ENCODE peak calls at places on chromosomes 11 and 22, in ten cellular contexts. G is Kasumi-1; H is stimulated activated CD4-positive, alpha-beta T cell treated with anti-CD3 and anti-CD28 coated beads, Interleukin-1b, Interleukin-23, amount 100 ng/mL, for 24 hours; K is activated effector memory CD4-positive, alpha-beta T cell treated with Interleukin-2 at 50 U/mL for 16 hours; M is T-helper 2 cell; C is NCI-H1092 treated with DMSO at 0.1 percent for 48 hours; B is NCI-H226; V is EL; S is NCI-H82; E is CD8-positive, alpha-beta memory T cell. L is an unnamed sample.

GRCh38 chr22:24695958-24696511 is 78.5 kb downstream of the PIWIL3 start:
- DNase-seq in M (no peak), S (no peak), G (no peak), E (no peak), V (peak), C (no peak), H (no peak), B (peak), K (no peak), L (no peak)

GRCh38 chr11:32343325-32344008 is 91.9 kb downstream of the WT1 start:
- DNase-seq in E (no peak), S (no peak), K (no peak), H (no peak), V (no peak), M (peak), B (no peak), G (peak), C (no peak), L (no peak)

GRCh38 chr11:130699561-130699960 is 216.7 kb downstream of the SNX19 start:
- DNase-seq in G (no peak), K (no peak), V (no peak), S (no peak), H (no peak), E (no peak), B (no peak), M (no peak), C (no peak), L (no peak)

GRCh38 chr11:28834877-28835276 is 726.7 kb downstream of the METTL15 start:
- DNase-seq in V (peak), H (no peak), S (peak), E (no peak), C (no peak), B (peak), K (no peak), M (no peak), G (no peak), L (no peak)

GRCh38 chr11:72058416-72059034 is 21.8 kb downstream of the NUMA1 start:
- DNase-seq in B (no peak), M (no peak), K (no peak), V (peak), S (no peak), H (no peak), E (no peak), C (no peak), G (no peak), L (no peak)

GRCh38 chr22:32764330-32765116 is 37.0 kb upstream of the TIMP3 start:
- DNase-seq in E (no peak), G (no peak), B (no peak), K (no peak), H (no peak), V (peak), S (peak), M (no peak), C (no peak), L (peak)

GRCh38 chr11:28666632-28667031 is 558.4 kb downstream of the METTL15 start:
- DNase-seq in B (no peak), M (no peak), V (no peak), G (no peak), E (no peak), H (no peak), S (no peak), C (no peak), K (no peak), L (no peak)

GRCh38 chr22:44440224-44441160 is 57.5 kb downstream of the RTL6 start:
- DNase-seq in S (no peak), C (no peak), E (no peak), M (no peak), H (no peak), G (no peak), K (no peak), B (no peak), V (no peak), L (no peak)

GRCh38 chr11:33329705-33330329 is 72.6 kb downstream of the HIPK3 start:
- DNase-seq in K (peak), E (peak), V (peak), C (peak), B (peak), S (peak), M (peak), H (peak), G (peak), L (peak)

GRCh38 chr11:22163394-22163797 is 29.5 kb upstream of the ANO5 start:
- DNase-seq in E (no peak), H (no peak), B (no peak), G (peak), C (no peak), M (peak), S (no peak), V (no peak), K (no peak), L (no peak)

GRCh38 chr11:34318111-34319037 is 39.4 kb downstream of the ABTB2 start:
- DNase-seq in K (no peak), S (no peak), E (no peak), H (no peak), M (no peak), G (no peak), B (peak), V (peak), C (no peak), L (no peak)

GRCh38 chr11:75263944-75264349 is 23.4 kb downstream of the TPBGL start:
- DNase-seq in B (no peak), M (no peak), H (no peak), V (no peak), C (no peak), E (no peak), S (no peak), G (no peak), K (no peak), L (no peak)

GRCh38 chr22:29043906-29044575 is 17.6 kb downstream of the C22orf31 start:
- DNase-seq in H (no peak), B (no peak), E (no peak), S (no peak), M (no peak), K (no peak), V (peak), G (no peak), C (no peak), L (no peak)

GRCh38 chr22:47160781-47161520 is 398.5 kb downstream of the TBC1D22A start:
- DNase-seq in K (no peak), H (no peak), E (no peak), V (no peak), B (no peak), G (no peak), M (no peak), S (no peak), C (no peak), L (no peak)

GRCh38 chr22:37248251-37248650 is 4.2 kb upstream of the RAC2 start:
- DNase-seq in B (no peak), C (no peak), V (no peak), K (no peak), H (no peak), M (no peak), G (no peak), S (no peak), E (no peak), L (no peak)

GRCh38 chr22:21861290-21861848 is 6.1 kb downstream of the MAPK1 start:
- DNase-seq in V (no peak), G (no peak), S (no peak), E (no peak), C (no peak), B (no peak), K (no peak), M (no peak), H (no peak), L (no peak)

GRCh38 chr11:45073575-45074225 is 72.7 kb upstream of the PRDM11 start:
- DNase-seq in H (no peak), C (no peak), K (no peak), S (peak), M (no peak), G (no peak), B (no peak), E (no peak), V (no peak), L (no peak)

GRCh38 chr22:35140879-35141745 is 75.2 kb downstream of the ISX start:
- DNase-seq in G (no peak), V (peak), E (no peak), C (peak), K (no peak), H (no peak), B (peak), S (peak), M (no peak), L (peak)

GRCh38 chr22:23071163-23072034 is 1.1 kb downstream of the GNAZ start:
- DNase-seq in C (no peak), V (no peak), K (no peak), M (no peak), E (no peak), G (no peak), S (no peak), H (no peak), B (no peak), L (no peak)

GRCh38 chr11:79437981-79438630 is 2.7 kb downstream of the TENM4 start:
- DNase-seq in M (peak), V (peak), B (no peak), K (no peak), G (no peak), C (peak), E (no peak), S (peak), H (no peak), L (peak)

GRCh38 chr11:128848815-128849455 is 18.2 kb downstream of the KCNJ1 start:
- DNase-seq in S (peak), G (peak), B (no peak), C (peak), H (peak), K (peak), M (peak), E (peak), V (peak), L (peak)

GRCh38 chr11:47220401-47220821 is 5.6 kb downstream of the DDB2 start:
- DNase-seq in C (no peak), B (no peak), S (peak), E (no peak), K (no peak), M (no peak), H (no peak), G (no peak), V (peak), L (no peak)

GRCh38 chr22:32576553-32577255 is 102.1 kb downstream of the FBXO7 start:
- DNase-seq in K (no peak), S (peak), H (no peak), V (no peak), E (no peak), M (no peak), G (no peak), C (peak), B (no peak), L (no peak)

GRCh38 chr11:71999360-71999759 is 651 bp downstream of the IL18BP start:
- DNase-seq in G (no peak), C (no peak), K (no peak), S (no peak), H (no peak), E (no peak), B (no peak), V (peak), M (no peak), L (no peak)

GRCh38 chr11:75472081-75472732 is 39.2 kb upstream of the KLHL35 start:
- DNase-seq in E (no peak), K (no peak), G (no peak), V (no peak), C (no peak), B (no peak), M (no peak), S (no peak), H (no peak), L (no peak)

GRCh38 chr22:50675553-50676199 is 3.1 kb downstream of the SHANK3 start:
- DNase-seq in K (no peak), H (no peak), S (no peak), B (no peak), E (no peak), V (no peak), C (no peak), G (no peak), M (no peak), L (no peak)

GRCh38 chr11:1674194-1674878 is 22.7 kb upstream of the KRTAP5-6 start:
- DNase-seq in H (no peak), C (no peak), S (no peak), M (no peak), B (no peak), E (no peak), K (no peak), V (no peak), G (no peak), L (no peak)

GRCh38 chr11:123690490-123690889 is 36.1 kb upstream of the SCN3B start:
- DNase-seq in C (no peak), E (no peak), M (no peak), H (no peak), K (no peak), S (no peak), V (peak), B (peak), G (no peak), L (no peak)

GRCh38 chr11:45371251-45371749 is 85.2 kb upstream of the SYT13 start:
- DNase-seq in K (peak), M (peak), C (peak), G (peak), S (peak), V (peak), B (peak), E (peak), H (peak), L (peak)

GRCh38 chr11:64675417-64676252 is 47.4 kb downstream of the NRXN2 start:
- DNase-seq in K (no peak), M (no peak), B (no peak), V (peak), E (no peak), H (no peak), S (peak), C (peak), G (no peak), L (no peak)

GRCh38 chr11:125923012-125923579 is 18.8 kb downstream of the DDX25 start:
- DNase-seq in K (peak), B (peak), S (peak), C (peak), G (peak), H (peak), E (peak), V (peak), M (peak), L (peak)

GRCh38 chr22:39345231-39345630 is 4.6 kb upstream of the SYNGR1 start:
- DNase-seq in C (no peak), V (no peak), E (no peak), M (no peak), B (no peak), G (no peak), S (no peak), K (no peak), H (no peak), L (no peak)

GRCh38 chr22:43885786-43886185 is 6.0 kb downstream of the PNPLA5 start:
- DNase-seq in H (no peak), B (no peak), V (no peak), S (no peak), C (no peak), E (no peak), K (no peak), G (no peak), M (no peak), L (no peak)

GRCh38 chr11:61639816-61640443 is 40.3 kb upstream of the DAGLA start:
- DNase-seq in C (no peak), G (no peak), M (no peak), V (no peak), E (no peak), S (no peak), B (no peak), H (no peak), K (no peak), L (no peak)

GRCh38 chr11:79047356-79047755 is 393.5 kb downstream of the TENM4 start:
- DNase-seq in K (no peak), H (no peak), B (no peak), G (no peak), V (no peak), M (no peak), E (no peak), S (peak), C (peak), L (no peak)

GRCh38 chr22:45316796-45317526 is 7.2 kb downstream of the FAM118A start:
- DNase-seq in C (no peak), B (no peak), K (no peak), M (no peak), S (no peak), H (no peak), V (no peak), G (no peak), E (no peak), L (no peak)

GRCh38 chr22:35930933-35931332 is 97.7 kb downstream of the RBFOX2 start:
- DNase-seq in C (peak), B (peak), V (peak), M (peak), H (no peak), K (no peak), G (peak), E (no peak), S (peak), L (peak)

GRCh38 chr22:24727218-24727851 is 47.2 kb downstream of the PIWIL3 start:
- DNase-seq in E (no peak), G (no peak), C (peak), K (no peak), H (no peak), B (peak), S (no peak), M (no peak), V (peak), L (no peak)